ENCODE peak calls at places on chromosomes 5 and 9, in nine cellular contexts. Z, R, C, T, F, I, M, O and U are unnamed samples.

GRCh38 chr5:120677481-120677880 is 213.4 kb downstream of the PRR16 start:
- DNase-seq in Z (no peak), R (no peak), C (peak), T (peak), F (no peak), I (no peak), M (no peak), O (no peak), U (no peak)

GRCh38 chr5:62722360-62722759 is 143.7 kb downstream of the LRRC70 start:
- DNase-seq in Z (no peak), R (no peak), C (no peak), T (no peak), F (no peak), I (no peak), M (no peak), O (no peak), U (no peak)

GRCh38 chr5:78696637-78697036 is 48.1 kb upstream of the LHFPL2 start:
- DNase-seq in Z (no peak), R (no peak), C (no peak), T (no peak), F (no peak), I (no peak), M (no peak), O (no peak), U (no peak)

GRCh38 chr5:151805414-151806225 is 33.9 kb downstream of the G3BP1 start:
- DNase-seq in Z (peak), R (no peak), C (peak), T (no peak), F (no peak), I (no peak), M (no peak), O (no peak), U (no peak)

GRCh38 chr9:135971892-135972291 is 10.7 kb upstream of the UBAC1 start:
- DNase-seq in Z (no peak), R (peak), C (no peak), T (no peak), F (no peak), I (peak), M (no peak), O (no peak), U (peak)

GRCh38 chr5:79456890-79457583 is 56.9 kb downstream of the HOMER1 start:
- DNase-seq in Z (no peak), R (no peak), C (no peak), T (no peak), F (no peak), I (no peak), M (no peak), O (no peak), U (no peak)

GRCh38 chr9:12776775-12777055 is 1.9 kb downstream of the LURAP1L start:
- DNase-seq in Z (peak), R (no peak), C (no peak), T (no peak), F (no peak), I (no peak), M (no peak), O (no peak), U (peak)

GRCh38 chr9:129888085-129888808 is 53.0 kb downstream of the USP20 start:
- DNase-seq in Z (no peak), R (no peak), C (peak), T (peak), F (peak), I (peak), M (no peak), O (peak), U (no peak)

GRCh38 chr9:2718698-2719033 is 1.4 kb downstream of the KCNV2 start:
- DNase-seq in Z (no peak), R (no peak), C (no peak), T (no peak), F (no peak), I (no peak), M (no peak), O (no peak), U (no peak)

GRCh38 chr5:153756540-153756939 is 266.1 kb downstream of the GRIA1 start:
- DNase-seq in Z (peak), R (no peak), C (no peak), T (peak), F (no peak), I (no peak), M (no peak), O (no peak), U (peak)

GRCh38 chr9:26504057-26504456 is 388.5 kb downstream of the CAAP1 start:
- DNase-seq in Z (no peak), R (no peak), C (no peak), T (no peak), F (no peak), I (no peak), M (no peak), O (no peak), U (no peak)

GRCh38 chr9:88651682-88652633 is 117.0 kb downstream of the NXNL2 start:
- DNase-seq in Z (peak), R (no peak), C (peak), T (no peak), F (no peak), I (peak), M (peak), O (peak), U (peak)

GRCh38 chr5:124342027-124342471 is 404.4 kb downstream of the ZNF608 start:
- DNase-seq in Z (peak), R (no peak), C (peak), T (no peak), F (no peak), I (no peak), M (no peak), O (peak), U (no peak)

GRCh38 chr5:160260881-160261815 is 31.8 kb downstream of the FABP6 start:
- DNase-seq in Z (peak), R (no peak), C (peak), T (peak), F (no peak), I (peak), M (no peak), O (no peak), U (no peak)